ENCODE peak calls at places on chromosomes 11 and 22, in five cellular contexts. V is transverse colon, W is Caco-2, I is pancreas, H is right cardiac atrium. N is an unnamed sample. For H3K4me1, the result is how much of the 10 kb centered on the place peaks cover.

GRCh38 chr22:47173535-47174021 is 411.1 kb downstream of the TBC1D22A start:
- DNase-seq in V (peak), W (no peak), I (no peak), H (peak), N (no peak)

GRCh38 chr22:17171313-17172171 is 12.5 kb upstream of the HDHD5 start:
- DNase-seq in V (peak), W (peak), I (peak), H (peak), N (peak)

GRCh38 chr11:68042219-68043028 is 3.6 kb downstream of the TCIRG1 start:
- DNase-seq in V (no peak), W (no peak), I (peak), H (no peak), N (no peak)

GRCh38 chr11:95138448-95138847 is 48.8 kb downstream of the ENDOD1 start:
- DNase-seq in V (no peak), W (peak), I (no peak), H (no peak), N (peak)

GRCh38 chr22:48940988-48941902 is 886.4 kb downstream of the BRD1 start:
- DNase-seq in V (peak), W (no peak), I (no peak), H (no peak), N (no peak)

GRCh38 chr11:65653229-65654225 is 9.2 kb downstream of the RELA start:
- DNase-seq in V (peak), W (no peak), I (peak), H (no peak), N (no peak)

GRCh38 chr22:37678372-37678771 is 2.9 kb downstream of the LGALS1 start:
- DNase-seq in V (no peak), W (no peak), I (no peak), H (no peak), N (no peak)

GRCh38 chr11:456533-456932 is 6.5 kb downstream of the PTDSS2 start:
- DNase-seq in V (no peak), W (no peak), I (no peak), H (peak), N (no peak)

GRCh38 chr22:47647181-47647580 is 884.7 kb downstream of the TBC1D22A start:
- DNase-seq in V (no peak), W (no peak), I (no peak), H (no peak), N (no peak)

GRCh38 chr22:17579535-17579981 is 16.3 kb downstream of the SLC25A18 start:
- DNase-seq in V (no peak), W (no peak), I (no peak), H (no peak), N (no peak)

GRCh38 chr22:42307806-42308563 is 37.5 kb upstream of the TCF20 start:
- DNase-seq in V (no peak), W (no peak), I (no peak), H (no peak), N (no peak)

GRCh38 chr22:42308887-42309468 is 38.5 kb upstream of the TCF20 start:
- DNase-seq in V (no peak), W (no peak), I (no peak), H (no peak), N (no peak)

GRCh38 chr22:42303304-42304020 is 33.0 kb upstream of the TCF20 start:
- DNase-seq in V (peak), W (peak), I (no peak), H (no peak), N (no peak)

GRCh38 chr22:42304021-42304790 is 33.8 kb upstream of the TCF20 start:
- DNase-seq in V (no peak), W (peak), I (no peak), H (no peak), N (no peak)

DNA sequence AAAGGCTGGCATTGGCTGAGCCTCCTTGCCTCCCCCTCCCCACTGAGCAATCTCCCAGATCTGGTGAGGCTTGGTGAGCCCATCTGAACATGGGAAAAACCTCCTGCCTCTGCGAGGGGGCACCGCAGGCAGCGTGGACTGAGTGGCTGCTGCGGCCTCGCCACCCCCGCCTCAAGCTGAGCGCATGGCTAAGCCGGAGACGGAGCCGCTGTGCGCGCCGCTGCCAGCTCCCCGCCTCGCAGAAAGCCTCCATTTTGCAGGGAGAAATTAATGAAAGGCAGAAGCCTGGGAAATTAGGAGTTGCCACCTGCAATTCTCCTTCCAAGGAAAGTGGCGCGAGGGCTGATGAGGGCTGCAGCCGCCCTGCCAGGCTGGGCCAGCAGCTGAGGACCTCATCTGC is 35.5 kb upstream of the TCF20 start:
- DNase-seq in V (no peak), W (no peak), I (no peak), H (no peak), N (no peak)
- H3K4me1 ChIP-seq in V (under half), W (half or more), I (under half), H (under half), N (under half)

GRCh38 chr22:44659140-44659539 is 42.9 kb upstream of the PRR5 start:
- DNase-seq in V (no peak), W (no peak), I (no peak), H (peak), N (no peak)

GRCh38 chr22:44661070-44661469 is 40.9 kb upstream of the PRR5 start:
- DNase-seq in V (no peak), W (no peak), I (no peak), H (no peak), N (no peak)

GRCh38 chr22:44658371-44658953 is 43.5 kb upstream of the PRR5 start:
- DNase-seq in V (peak), W (no peak), I (no peak), H (peak), N (no peak)

GRCh38 chr22:44661659-44662569 is 40.1 kb upstream of the PRR5 start:
- DNase-seq in V (no peak), W (no peak), I (no peak), H (no peak), N (no peak)

DNA sequence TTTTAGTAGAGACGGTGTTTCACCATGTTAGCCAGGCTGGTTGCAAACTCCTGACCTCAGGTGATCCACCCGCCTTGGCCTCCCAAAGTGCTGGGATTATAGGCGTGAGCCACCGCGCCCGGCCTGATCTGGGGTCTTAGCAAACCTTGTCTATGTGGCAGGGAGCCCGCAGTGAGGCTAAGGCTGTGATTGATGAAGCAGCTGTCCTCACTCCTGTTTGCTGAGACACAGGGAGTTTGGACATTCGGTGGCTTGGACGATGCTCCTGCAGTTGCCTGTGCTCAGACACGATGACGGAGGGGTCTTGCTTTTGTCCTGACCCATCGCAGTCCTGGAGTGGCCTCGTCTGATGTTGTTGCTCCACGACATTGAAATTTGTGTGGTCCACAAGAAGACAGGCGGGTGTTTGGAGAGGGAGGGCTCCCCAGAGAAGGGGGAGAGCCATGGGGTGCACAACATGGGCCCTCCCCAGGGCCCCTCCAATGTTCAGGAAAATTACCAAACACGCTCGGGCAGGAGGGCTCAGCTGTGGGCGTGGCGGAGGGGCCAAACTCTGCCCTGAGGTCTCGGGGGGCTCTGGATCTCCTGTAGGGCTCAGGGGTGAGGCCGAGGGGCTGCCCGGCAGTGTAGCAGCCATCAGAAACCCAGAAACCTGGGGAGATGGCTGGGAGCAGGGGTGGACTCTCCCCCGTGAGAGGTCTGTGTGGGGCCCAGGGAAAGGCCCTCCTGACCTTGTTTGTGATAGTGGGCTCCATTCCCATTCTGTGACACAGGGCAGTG is 41.8 kb upstream of the PRR5 start:
- DNase-seq in V (no peak), W (no peak), I (no peak), H (no peak), N (no peak)
- H3K4me1 ChIP-seq in V (under half), W (under half), I (under half), H (under half), N (under half)

GRCh38 chr11:102268083-102268984 is 49.0 kb upstream of the BIRC3 start:
- DNase-seq in V (peak), W (peak), I (peak), H (peak), N (peak)
- H3K4me1 ChIP-seq in V (under half), W (under half), I (under half), H (under half), N (under half)

DNA sequence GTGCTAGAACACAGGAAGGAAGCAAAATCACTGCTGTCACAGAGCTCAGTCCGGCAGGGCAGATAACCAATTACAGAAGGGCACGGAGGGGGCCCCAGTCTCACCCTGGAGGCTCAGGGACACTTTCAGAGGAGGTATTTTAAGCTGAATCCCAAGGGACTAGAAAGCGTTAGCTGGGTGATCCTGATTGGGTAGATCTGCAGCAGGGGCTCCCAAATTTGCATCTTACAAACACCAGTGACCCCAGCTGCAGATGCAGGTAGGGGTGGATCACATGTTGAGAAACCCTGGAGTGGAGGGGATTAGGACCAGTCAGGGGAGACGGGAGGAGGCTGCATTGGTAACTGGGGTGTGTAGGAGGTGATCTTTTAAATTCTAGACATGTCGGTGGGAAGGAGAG is 91.4 kb downstream of the CSNK2A3 start:
- DNase-seq in V (no peak), W (no peak), I (no peak), H (no peak), N (no peak)
- H3K4me1 ChIP-seq in V (under half), W (under half), I (under half), H (under half), N (under half)